ENCODE peak calls at places on chromosome 1, in five cellular contexts. Y is memory B cell, H is K562, T is right cardiac atrium, I is DMS153. N is an unnamed sample.

GRCh38 chr1:64248065-64248464 is 44.6 kb downstream of the UBE2U start:
- DNase-seq in Y (no peak), I (no peak), H (no peak), T (no peak), N (no peak)

GRCh38 chr1:110176299-110176956 is 26.1 kb downstream of the SLC6A17 start:
- DNase-seq in T (peak; percentile 83), Y (no peak), H (no peak), I (peak; percentile 68), N (no peak)

GRCh38 chr1:222452031-222452430 is 95.9 kb downstream of the HHIPL2 start:
- DNase-seq in I (no peak), H (no peak), Y (no peak), T (no peak), N (no peak)

GRCh38 chr1:151184211-151184610 is 5.8 kb downstream of the VPS72 start:
- DNase-seq in Y (no peak), T (no peak), I (no peak), H (no peak), N (no peak)

GRCh38 chr1:226967665-226968064 is 27.6 kb downstream of the COQ8A start:
- DNase-seq in Y (no peak), T (no peak), I (no peak), H (no peak), N (no peak)

GRCh38 chr1:12204140-12204539 is 25.7 kb upstream of the VPS13D start:
- DNase-seq in I (no peak), Y (no peak), H (no peak), T (peak; percentile 12), N (no peak)

GRCh38 chr1:167365360-167365759 is 144.7 kb downstream of the POU2F1 start:
- DNase-seq in Y (no peak), I (no peak), T (no peak), H (no peak), N (no peak)

GRCh38 chr1:55816456-55816794 is 601.3 kb upstream of the USP24 start:
- DNase-seq in I (no peak), Y (no peak), H (no peak), T (no peak), N (peak; percentile 5)

GRCh38 chr1:202638019-202638887 is 72.0 kb downstream of the SYT2 start:
- DNase-seq in H (no peak), I (peak; percentile 18), Y (no peak), T (no peak), N (no peak)

GRCh38 chr1:156004843-156005593 is 15.7 kb downstream of the SSR2 start:
- DNase-seq in I (no peak), Y (no peak), H (no peak), T (no peak), N (no peak)

GRCh38 chr1:26705788-26706237 is 10.0 kb downstream of the ARID1A start:
- DNase-seq in Y (no peak), T (no peak), I (peak; percentile 57), H (no peak), N (no peak)

GRCh38 chr1:178339834-178340233 is 156.9 kb downstream of the CLEC20A start:
- DNase-seq in H (no peak), Y (no peak), T (no peak), I (no peak), N (no peak)

GRCh38 chr1:9253706-9254105 is 19.1 kb downstream of the H6PD start:
- DNase-seq in Y (no peak), I (no peak), H (no peak), T (no peak), N (no peak)

GRCh38 chr1:212597495-212597894 is 11.1 kb upstream of the ATF3 start:
- DNase-seq in I (no peak), Y (no peak), H (no peak), T (no peak), N (no peak)

GRCh38 chr1:183612407-183612806 is 22.1 kb upstream of the NCF2 start:
- DNase-seq in I (no peak), Y (no peak), H (no peak), T (no peak), N (no peak)

GRCh38 chr1:26986658-26987057 is 6.8 kb upstream of the TRNP1 start:
- DNase-seq in T (no peak), H (no peak), I (no peak), Y (no peak), N (no peak)

GRCh38 chr1:247452447-247453039 is 5.4 kb downstream of the OR2B11 start:
- DNase-seq in Y (no peak), I (no peak), H (no peak), T (no peak), N (no peak)

GRCh38 chr1:59198565-59198964 is 98.3 kb upstream of the FGGY start:
- DNase-seq in H (no peak), T (no peak), Y (no peak), I (no peak), N (no peak)